ENCODE peak calls at places on chromosome 14, in four cellular contexts. I, B, U and S are unnamed samples.
A peak's percentile ranks its signal among the peaks of the same experiment; 100 is the strongest.

GRCh38 chr14:81582420-81582819 is 48.8 kb upstream of the SEL1L start:
- DNase-seq in I (no peak), B (no peak), U (no peak), S (no peak)

GRCh38 chr14:99024926-99025325 is 247.1 kb downstream of the BCL11B start:
- DNase-seq in I (no peak), B (no peak), U (no peak), S (no peak)

GRCh38 chr14:99690636-99691035 is 6.5 kb downstream of the CYP46A1 start:
- DNase-seq in I (no peak), B (no peak), U (no peak), S (no peak)

GRCh38 chr14:74942164-74942563 is 13.2 kb downstream of the PGF start:
- DNase-seq in I (no peak), B (no peak), U (no peak), S (no peak)

GRCh38 chr14:22538671-22539228 is 50.3 kb downstream of the DAD1 start:
- DNase-seq in I (no peak), B (no peak), U (no peak), S (no peak)

GRCh38 chr14:61280526-61281185 is 482 bp downstream of the TMEM30B start:
- DNase-seq in I (peak; percentile 78), B (peak; percentile 46), U (peak; percentile 76), S (peak; percentile 73)

GRCh38 chr14:96735509-96735908 is 61.7 kb upstream of the VRK1 start:
- DNase-seq in I (no peak), B (no peak), U (no peak), S (no peak)

GRCh38 chr14:93023039-93023438 is 92.7 kb downstream of the ITPK1 start:
- DNase-seq in I (no peak), B (no peak), U (no peak), S (no peak)

GRCh38 chr14:57314690-57315089 is 45.9 kb downstream of the AP5M1 start:
- DNase-seq in I (no peak), B (no peak), U (no peak), S (no peak)

GRCh38 chr14:99537399-99537798 is 56.2 kb downstream of the CCNK start:
- DNase-seq in I (no peak), B (peak; percentile 86), U (no peak), S (no peak)